ENCODE peak calls at places on chromosomes 2 and 18, in seven cellular contexts. One of them, this sample, is unnamed.

GRCh38 chr18:48590678-48591077 is 51.8 kb downstream of the CTIF start:
- DNase-seq in ovary: no peak
- DNase-seq in A549: peak; percentile 20
- DNase-seq in heart left ventricle: no peak
- DNase-seq in esophagus muscularis mucosa: no peak
- DNase-seq in GM12892: no peak
- DNase-seq in lower leg skin: no peak
- DNase-seq in this sample: peak; percentile 67

GRCh38 chr18:26579941-26580618 is 31.7 kb upstream of the KCTD1 start:
- DNase-seq in ovary: no peak
- DNase-seq in A549: peak; percentile 33
- DNase-seq in heart left ventricle: no peak
- DNase-seq in esophagus muscularis mucosa: no peak
- DNase-seq in GM12892: no peak
- DNase-seq in lower leg skin: no peak
- DNase-seq in this sample: no peak

GRCh38 chr2:128754246-128754724 is 435.6 kb upstream of the HS6ST1 start:
- DNase-seq in ovary: no peak
- DNase-seq in A549: no peak
- DNase-seq in heart left ventricle: peak; percentile 76
- DNase-seq in esophagus muscularis mucosa: no peak
- DNase-seq in GM12892: peak; percentile 59
- DNase-seq in lower leg skin: no peak
- DNase-seq in this sample: no peak

GRCh38 chr2:191853843-191854242 is 7.0 kb upstream of the CAVIN2 start:
- DNase-seq in ovary: no peak
- DNase-seq in A549: no peak
- DNase-seq in heart left ventricle: no peak
- DNase-seq in esophagus muscularis mucosa: no peak
- DNase-seq in GM12892: no peak
- DNase-seq in lower leg skin: no peak
- DNase-seq in this sample: no peak

GRCh38 chr2:33208400-33208799 is 261.6 kb downstream of the LTBP1 start:
- DNase-seq in ovary: no peak
- DNase-seq in A549: no peak
- DNase-seq in heart left ventricle: no peak
- DNase-seq in esophagus muscularis mucosa: no peak
- DNase-seq in GM12892: no peak
- DNase-seq in lower leg skin: no peak
- DNase-seq in this sample: no peak

GRCh38 chr18:50967714-50968661 is at the start of gene ELAC1:
- DNase-seq in ovary: peak; percentile 76
- DNase-seq in A549: peak; percentile 50
- DNase-seq in heart left ventricle: peak; percentile 88
- DNase-seq in esophagus muscularis mucosa: peak; percentile 95
- DNase-seq in GM12892: peak; percentile 77
- DNase-seq in lower leg skin: peak; percentile 92
- DNase-seq in this sample: peak; percentile 61

GRCh38 chr2:85997016-85997970 is 108.4 kb downstream of the POLR1A start:
- DNase-seq in ovary: peak; percentile 48
- DNase-seq in A549: no peak
- DNase-seq in heart left ventricle: peak; percentile 53
- DNase-seq in esophagus muscularis mucosa: no peak
- DNase-seq in GM12892: no peak
- DNase-seq in lower leg skin: peak; percentile 88
- DNase-seq in this sample: no peak

GRCh38 chr2:231720292-231720691 is 12.0 kb downstream of the PTMA start:
- DNase-seq in ovary: no peak
- DNase-seq in A549: no peak
- DNase-seq in heart left ventricle: no peak
- DNase-seq in esophagus muscularis mucosa: no peak
- DNase-seq in GM12892: no peak
- DNase-seq in lower leg skin: peak; percentile 28
- DNase-seq in this sample: no peak

GRCh38 chr2:101501443-101501842 is 26.5 kb upstream of the RFX8 start:
- DNase-seq in ovary: no peak
- DNase-seq in A549: no peak
- DNase-seq in heart left ventricle: no peak
- DNase-seq in esophagus muscularis mucosa: no peak
- DNase-seq in GM12892: no peak
- DNase-seq in lower leg skin: no peak
- DNase-seq in this sample: no peak

GRCh38 chr2:234033174-234033573 is 17.3 kb upstream of the SPP2 start:
- DNase-seq in ovary: no peak
- DNase-seq in A549: no peak
- DNase-seq in heart left ventricle: no peak
- DNase-seq in esophagus muscularis mucosa: no peak
- DNase-seq in GM12892: no peak
- DNase-seq in lower leg skin: no peak
- DNase-seq in this sample: no peak

GRCh38 chr2:14941151-14941631 is 308.7 kb downstream of the LRATD1 start:
- DNase-seq in ovary: no peak
- DNase-seq in A549: no peak
- DNase-seq in heart left ventricle: no peak
- DNase-seq in esophagus muscularis mucosa: peak; percentile 87
- DNase-seq in GM12892: no peak
- DNase-seq in lower leg skin: no peak
- DNase-seq in this sample: no peak

GRCh38 chr2:153105829-153106578 is 372.6 kb downstream of the RPRM start:
- DNase-seq in ovary: no peak
- DNase-seq in A549: no peak
- DNase-seq in heart left ventricle: no peak
- DNase-seq in esophagus muscularis mucosa: no peak
- DNase-seq in GM12892: no peak
- DNase-seq in lower leg skin: no peak
- DNase-seq in this sample: no peak

GRCh38 chr2:43041661-43042360 is 184.6 kb downstream of the ZFP36L2 start:
- DNase-seq in ovary: peak; percentile 85
- DNase-seq in A549: peak; percentile 84
- DNase-seq in heart left ventricle: no peak
- DNase-seq in esophagus muscularis mucosa: no peak
- DNase-seq in GM12892: no peak
- DNase-seq in lower leg skin: peak; percentile 87
- DNase-seq in this sample: peak; percentile 93

GRCh38 chr2:25424426-25425028 is 82.8 kb upstream of the DNMT3A start:
- DNase-seq in ovary: no peak
- DNase-seq in A549: no peak
- DNase-seq in heart left ventricle: no peak
- DNase-seq in esophagus muscularis mucosa: no peak
- DNase-seq in GM12892: no peak
- DNase-seq in lower leg skin: no peak
- DNase-seq in this sample: no peak

GRCh38 chr2:62178741-62179271 is 17.1 kb upstream of the B3GNT2 start:
- DNase-seq in ovary: no peak
- DNase-seq in A549: no peak
- DNase-seq in heart left ventricle: no peak
- DNase-seq in esophagus muscularis mucosa: no peak
- DNase-seq in GM12892: no peak
- DNase-seq in lower leg skin: no peak
- DNase-seq in this sample: no peak

GRCh38 chr2:233059797-233060499 is at the start of gene INPP5D:
- DNase-seq in ovary: no peak
- DNase-seq in A549: no peak
- DNase-seq in heart left ventricle: peak; percentile 54
- DNase-seq in esophagus muscularis mucosa: no peak
- DNase-seq in GM12892: peak; percentile 77
- DNase-seq in lower leg skin: peak; percentile 88
- DNase-seq in this sample: no peak

GRCh38 chr2:152627010-152627957 is 90.0 kb downstream of the PRPF40A start:
- DNase-seq in ovary: no peak
- DNase-seq in A549: peak; percentile 14
- DNase-seq in heart left ventricle: no peak
- DNase-seq in esophagus muscularis mucosa: no peak
- DNase-seq in GM12892: no peak
- DNase-seq in lower leg skin: no peak
- DNase-seq in this sample: no peak

GRCh38 chr2:6186332-6187100 is 494.3 kb downstream of the SOX11 start:
- DNase-seq in ovary: no peak
- DNase-seq in A549: peak; percentile 33
- DNase-seq in heart left ventricle: peak; percentile 29
- DNase-seq in esophagus muscularis mucosa: no peak
- DNase-seq in GM12892: no peak
- DNase-seq in lower leg skin: no peak
- DNase-seq in this sample: peak; percentile 40

GRCh38 chr2:143885461-143885860 is 634.5 kb downstream of the ZEB2 start:
- DNase-seq in ovary: no peak
- DNase-seq in A549: no peak
- DNase-seq in heart left ventricle: no peak
- DNase-seq in esophagus muscularis mucosa: no peak
- DNase-seq in GM12892: no peak
- DNase-seq in lower leg skin: no peak
- DNase-seq in this sample: peak; percentile 38

GRCh38 chr2:241649414-241649813 is 11.9 kb downstream of the ATG4B start:
- DNase-seq in ovary: no peak
- DNase-seq in A549: no peak
- DNase-seq in heart left ventricle: no peak
- DNase-seq in esophagus muscularis mucosa: no peak
- DNase-seq in GM12892: no peak
- DNase-seq in lower leg skin: no peak
- DNase-seq in this sample: no peak

GRCh38 chr2:235244497-235245215 is 249.2 kb upstream of the AGAP1 start:
- DNase-seq in ovary: no peak
- DNase-seq in A549: no peak
- DNase-seq in heart left ventricle: no peak
- DNase-seq in esophagus muscularis mucosa: peak; percentile 79
- DNase-seq in GM12892: no peak
- DNase-seq in lower leg skin: no peak
- DNase-seq in this sample: no peak

GRCh38 chr18:77478619-77479018 is 229.0 kb downstream of the GALR1 start:
- DNase-seq in ovary: peak; percentile 33
- DNase-seq in A549: no peak
- DNase-seq in heart left ventricle: peak; percentile 50
- DNase-seq in esophagus muscularis mucosa: no peak
- DNase-seq in GM12892: no peak
- DNase-seq in lower leg skin: peak; percentile 87
- DNase-seq in this sample: no peak

GRCh38 chr2:240236217-240237111 is 96.0 kb upstream of the OTOS start:
- DNase-seq in ovary: peak; percentile 65
- DNase-seq in A549: no peak
- DNase-seq in heart left ventricle: peak; percentile 92
- DNase-seq in esophagus muscularis mucosa: no peak
- DNase-seq in GM12892: no peak
- DNase-seq in lower leg skin: peak; percentile 83
- DNase-seq in this sample: no peak

GRCh38 chr2:25853038-25853638 is 25.1 kb downstream of the ASXL2 start:
- DNase-seq in ovary: no peak
- DNase-seq in A549: no peak
- DNase-seq in heart left ventricle: no peak
- DNase-seq in esophagus muscularis mucosa: no peak
- DNase-seq in GM12892: no peak
- DNase-seq in lower leg skin: no peak
- DNase-seq in this sample: no peak

GRCh38 chr2:200369886-200370285 is 63.4 kb downstream of the SPATS2L start:
- DNase-seq in ovary: no peak
- DNase-seq in A549: no peak
- DNase-seq in heart left ventricle: no peak
- DNase-seq in esophagus muscularis mucosa: no peak
- DNase-seq in GM12892: no peak
- DNase-seq in lower leg skin: no peak
- DNase-seq in this sample: no peak

GRCh38 chr2:217755027-217755756 is 247.6 kb downstream of the TNS1 start:
- DNase-seq in ovary: no peak
- DNase-seq in A549: no peak
- DNase-seq in heart left ventricle: no peak
- DNase-seq in esophagus muscularis mucosa: no peak
- DNase-seq in GM12892: no peak
- DNase-seq in lower leg skin: no peak
- DNase-seq in this sample: no peak

DNA sequence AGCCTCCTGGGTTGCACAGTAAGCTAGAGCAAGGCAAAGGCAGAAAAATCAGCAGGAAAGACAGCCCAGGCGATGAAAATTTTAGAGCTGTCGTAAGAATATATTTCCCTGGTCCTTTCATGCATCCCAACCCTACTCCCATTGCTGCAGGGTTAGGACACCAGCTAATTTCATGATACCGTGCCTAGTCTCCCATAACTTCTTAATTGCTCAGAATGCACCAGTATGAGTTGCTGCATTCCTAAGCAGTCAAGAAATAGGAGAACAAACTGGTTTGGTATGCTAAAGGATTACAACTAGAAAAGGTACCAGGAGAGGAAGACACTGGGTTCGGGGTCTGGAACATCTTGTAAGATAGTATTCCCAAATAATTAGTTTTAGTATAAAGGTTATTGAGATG is 269.4 kb upstream of the NRXN1 start:
- DNase-seq in ovary: no peak
- DNase-seq in A549: no peak
- DNase-seq in heart left ventricle: no peak
- DNase-seq in esophagus muscularis mucosa: no peak
- DNase-seq in GM12892: no peak
- DNase-seq in lower leg skin: no peak
- DNase-seq in this sample: no peak
- TF ChIP-seq POLR2A in ovary: no peak
- TF ChIP-seq POLR2A in A549: no peak
- TF ChIP-seq POLR2A in heart left ventricle: no peak
- TF ChIP-seq POLR2A in esophagus muscularis mucosa: no peak
- TF ChIP-seq POLR2A in GM12892: no peak
- TF ChIP-seq POLR2A in lower leg skin: no peak
- TF ChIP-seq POLR2A in this sample: no peak

GRCh38 chr2:20578895-20579825 is 71.7 kb downstream of the HS1BP3 start:
- DNase-seq in ovary: peak; percentile 89
- DNase-seq in A549: peak; percentile 89
- DNase-seq in heart left ventricle: peak; percentile 90
- DNase-seq in esophagus muscularis mucosa: peak; percentile 96
- DNase-seq in GM12892: peak; percentile 52
- DNase-seq in lower leg skin: peak; percentile 95
- DNase-seq in this sample: peak; percentile 79
- TF ChIP-seq POLR2A in ovary: no peak
- TF ChIP-seq POLR2A in A549: no peak
- TF ChIP-seq POLR2A in heart left ventricle: peak; percentile 8
- TF ChIP-seq POLR2A in esophagus muscularis mucosa: no peak
- TF ChIP-seq POLR2A in GM12892: no peak
- TF ChIP-seq POLR2A in lower leg skin: no peak
- TF ChIP-seq POLR2A in this sample: no peak

GRCh38 chr2:210228586-210228985 is 3.3 kb upstream of the ACADL start:
- DNase-seq in ovary: peak; percentile 17
- DNase-seq in A549: no peak
- DNase-seq in heart left ventricle: no peak
- DNase-seq in esophagus muscularis mucosa: no peak
- DNase-seq in GM12892: no peak
- DNase-seq in lower leg skin: no peak
- DNase-seq in this sample: no peak
- TF ChIP-seq POLR2A in ovary: no peak
- TF ChIP-seq POLR2A in A549: no peak
- TF ChIP-seq POLR2A in heart left ventricle: no peak
- TF ChIP-seq POLR2A in esophagus muscularis mucosa: no peak
- TF ChIP-seq POLR2A in GM12892: no peak
- TF ChIP-seq POLR2A in lower leg skin: no peak
- TF ChIP-seq POLR2A in this sample: no peak

DNA sequence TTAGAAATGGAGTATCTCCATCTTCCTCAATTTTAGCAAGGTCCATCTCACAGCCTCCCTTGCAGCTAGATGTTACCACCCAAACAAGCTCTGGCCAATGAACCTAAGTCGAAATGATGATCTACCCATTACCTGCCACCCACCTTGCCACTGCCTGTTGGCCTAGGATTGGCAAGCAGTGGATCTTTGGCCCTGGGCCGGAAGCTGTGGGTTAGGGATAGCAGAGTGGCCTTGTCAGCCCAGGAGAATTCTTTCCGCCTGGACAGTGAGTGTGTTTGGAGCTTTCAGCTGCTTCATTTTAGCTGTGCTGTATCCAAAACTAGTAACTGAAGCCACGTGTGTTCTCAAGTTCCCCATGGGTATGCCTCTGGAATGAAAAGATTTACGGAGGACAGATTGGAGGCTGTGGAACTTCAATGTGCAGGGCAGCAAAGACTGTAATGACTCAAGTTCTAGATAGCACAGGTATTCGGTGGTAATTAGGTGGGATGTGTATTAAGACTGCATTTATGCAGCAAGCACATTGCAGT is 7.7 kb upstream of the PARD6G start:
- DNase-seq in ovary: no peak
- DNase-seq in A549: no peak
- DNase-seq in heart left ventricle: no peak
- DNase-seq in esophagus muscularis mucosa: no peak
- DNase-seq in GM12892: no peak
- DNase-seq in lower leg skin: no peak
- DNase-seq in this sample: no peak
- TF ChIP-seq POLR2A in ovary: no peak
- TF ChIP-seq POLR2A in A549: no peak
- TF ChIP-seq POLR2A in heart left ventricle: no peak
- TF ChIP-seq POLR2A in esophagus muscularis mucosa: no peak
- TF ChIP-seq POLR2A in GM12892: no peak
- TF ChIP-seq POLR2A in lower leg skin: no peak
- TF ChIP-seq POLR2A in this sample: no peak

This sample was measured in H54.